ENCODE peak calls at places on chromosome 10, in nine cellular contexts. B is body of pancreas, O is CD14-positive monocyte, Q is MM.1S, S is fibroblast of the aortic adventitia, M is cardiac fibroblast, W is GM13976, I is colonic mucosa, J is dorsolateral prefrontal cortex. N is an unnamed sample.

GRCh38 chr10:3068201-3068967 is 1.0 kb downstream of the PFKP start:
- DNase-seq in J (peak; percentile 70), I (peak; percentile 62), W (peak; percentile 80), O (peak; percentile 55), Q (no peak), B (peak; percentile 42), M (peak; percentile 70), S (peak; percentile 68), N (no peak)

GRCh38 chr10:36602374-36602773 is 523.0 kb upstream of the ANKRD30A start:
- DNase-seq in B (no peak), S (peak; percentile 73), W (no peak), J (no peak), I (no peak), Q (no peak), O (no peak), M (peak; percentile 80), N (no peak)

GRCh38 chr10:116771891-116772290 is 29.5 kb upstream of the HSPA12A start:
- DNase-seq in B (no peak), O (no peak), I (no peak), W (no peak), J (no peak), Q (no peak), M (no peak), S (no peak), N (no peak)

GRCh38 chr10:122494833-122495232 is 33.5 kb downstream of the HTRA1 start:
- DNase-seq in S (peak; percentile 76), W (no peak), M (peak; percentile 94), J (no peak), Q (no peak), I (no peak), O (no peak), B (no peak), N (no peak)

GRCh38 chr10:13891542-13892431 is 305.0 kb downstream of the PRPF18 start:
- DNase-seq in B (no peak), M (no peak), S (no peak), J (peak; percentile 67), I (no peak), W (peak; percentile 75), Q (no peak), O (no peak), N (no peak)

GRCh38 chr10:15320522-15321203 is 50.4 kb downstream of the FAM171A1 start:
- DNase-seq in J (no peak), W (no peak), Q (no peak), B (no peak), O (no peak), M (no peak), S (peak; percentile 22), I (no peak), N (no peak)

GRCh38 chr10:78588194-78588811 is 480.5 kb upstream of the ZMIZ1 start:
- DNase-seq in O (no peak), W (no peak), Q (no peak), J (no peak), M (no peak), I (peak; percentile 33), B (peak; percentile 40), S (peak; percentile 99), N (no peak)

GRCh38 chr10:17606547-17607040 is 10.6 kb downstream of the HACD1 start:
- DNase-seq in S (no peak), J (no peak), O (no peak), Q (no peak), M (no peak), I (no peak), W (no peak), B (no peak), N (no peak)

GRCh38 chr10:7565871-7566270 is 100.9 kb downstream of the ITIH5 start:
- DNase-seq in I (no peak), Q (no peak), S (no peak), W (no peak), J (no peak), O (no peak), B (no peak), M (no peak), N (no peak)

DNA sequence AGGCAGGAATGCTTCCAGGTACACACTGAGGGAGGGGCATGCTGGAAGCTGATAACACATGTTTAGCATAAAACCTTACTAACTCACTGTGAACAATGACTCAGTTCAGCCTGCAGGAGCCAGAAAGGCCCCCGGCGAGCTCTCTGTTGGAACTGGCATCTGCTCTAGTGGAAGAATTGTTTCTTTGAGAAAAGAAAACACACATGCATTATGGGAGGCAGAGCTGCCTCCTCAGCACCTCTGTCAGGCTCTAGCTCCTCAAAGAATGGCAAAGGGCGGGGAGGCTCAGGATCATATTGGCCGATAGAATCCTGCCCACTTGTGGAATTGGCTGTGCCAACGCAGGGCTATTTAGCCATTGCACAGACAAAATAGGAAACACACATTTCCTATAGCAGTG is 338.3 kb downstream of the CXCL12 start:
- DNase-seq in B (peak; percentile 62), J (no peak), M (peak; percentile 18), W (no peak), O (no peak), Q (no peak), I (no peak), S (peak; percentile 49), N (no peak)
- TF ChIP-seq CTCF in B (no peak), J (peak; percentile 16), M (no peak), W (no peak), O (no peak), Q (no peak), I (no peak), S (peak; percentile 31), N (peak; percentile 73)

GRCh38 chr10:28302668-28303488 is at the start of gene MPP7:
- DNase-seq in B (peak; percentile 99), I (peak; percentile 96), S (peak; percentile 97), O (peak; percentile 97), J (peak; percentile 99), Q (peak; percentile 98), W (peak; percentile 93), M (peak; percentile 98), N (peak; percentile 97)
- TF ChIP-seq CTCF in B (peak; percentile 51), I (no peak), S (peak; percentile 25), O (peak; percentile 78), J (peak; percentile 32), Q (peak; percentile 35), W (peak; percentile 11), M (peak; percentile 4), N (peak; percentile 78)

GRCh38 chr10:90577569-90577968 is 280.3 kb downstream of the HTR7 start:
- DNase-seq in I (no peak), J (no peak), Q (no peak), S (no peak), O (no peak), W (no peak), M (no peak), B (no peak), N (no peak)

GRCh38 chr10:90583416-90583815 is 274.4 kb downstream of the HTR7 start:
- DNase-seq in W (no peak), J (no peak), I (no peak), B (no peak), S (peak; percentile 60), Q (no peak), M (no peak), O (no peak), N (no peak)

GRCh38 chr10:90579602-90580242 is 278.1 kb downstream of the HTR7 start:
- DNase-seq in B (no peak), I (no peak), S (peak; percentile 34), W (no peak), J (no peak), Q (no peak), M (peak; percentile 71), O (no peak), N (no peak)
- TF ChIP-seq CTCF in B (no peak), I (no peak), S (peak; percentile 31), W (no peak), J (no peak), Q (peak; percentile 4), M (peak; percentile 34), O (no peak), N (no peak)

GRCh38 chr10:132577350-132578005 is 39.9 kb downstream of the INPP5A start:
- DNase-seq in O (no peak), B (peak; percentile 58), W (no peak), J (peak; percentile 74), M (peak; percentile 22), Q (no peak), S (no peak), I (no peak), N (peak; percentile 68)
- TF ChIP-seq CTCF in O (peak; percentile 38), B (peak; percentile 34), W (no peak), J (peak; percentile 45), M (no peak), Q (no peak), S (no peak), I (no peak), N (peak; percentile 38)

GRCh38 chr10:118775478-118775877 is 20.7 kb upstream of the CACUL1 start:
- DNase-seq in Q (no peak), B (no peak), J (no peak), I (no peak), O (no peak), S (no peak), W (no peak), M (peak; percentile 27), N (no peak)
- TF ChIP-seq CTCF in Q (no peak), B (no peak), J (no peak), I (no peak), O (peak; percentile 24), S (peak; percentile 10), W (no peak), M (peak; percentile 13), N (peak; percentile 51)

DNA sequence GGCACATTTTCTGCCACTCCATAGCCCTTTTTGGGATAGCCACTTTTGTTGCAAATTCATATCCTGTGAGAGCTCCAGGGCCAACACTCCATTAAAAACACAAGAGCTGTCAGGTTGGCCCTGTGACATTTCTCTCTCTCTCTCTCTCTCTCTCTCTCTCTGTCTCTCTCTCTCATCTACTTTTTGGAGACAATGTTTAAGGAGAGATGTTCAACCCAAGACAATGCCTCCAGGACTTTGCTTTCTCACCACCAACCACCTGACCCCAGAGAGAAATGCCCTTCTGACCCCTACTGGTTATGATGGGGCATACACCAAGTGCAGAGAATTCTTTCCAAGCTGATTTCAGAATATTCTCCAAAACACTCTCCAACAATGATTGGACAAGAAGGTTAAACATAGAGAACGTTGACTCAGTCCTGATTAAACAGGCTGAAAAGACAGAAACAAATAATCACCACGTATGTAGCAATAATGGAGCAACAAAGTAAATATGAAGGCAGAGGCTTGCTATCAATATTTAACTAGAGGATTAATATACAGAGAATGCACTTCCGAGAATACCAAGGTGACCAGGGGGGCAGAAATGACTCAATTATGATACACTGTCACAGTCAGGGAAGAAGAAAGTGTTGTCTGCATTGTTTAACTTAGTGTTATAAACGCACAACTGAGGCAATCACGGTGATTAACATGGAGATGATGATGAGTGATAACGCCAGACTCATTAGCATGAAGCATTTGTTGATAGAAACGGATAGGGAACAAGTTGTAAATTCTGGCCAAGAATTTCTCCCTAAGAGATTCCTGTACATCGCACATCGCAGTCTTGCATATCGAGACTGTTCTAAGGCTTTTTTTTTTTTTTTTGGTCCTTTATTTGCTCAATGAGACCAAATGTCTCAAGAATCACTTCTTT is 178.5 kb downstream of the NRP1 start:
- DNase-seq in Q (peak; percentile 35), B (peak; percentile 42), J (no peak), O (no peak), M (peak; percentile 88), I (no peak), W (peak; percentile 40), S (peak; percentile 85), N (no peak)
- TF ChIP-seq CTCF in Q (peak; percentile 63), B (peak; percentile 39), J (no peak), O (peak; percentile 24), M (peak; percentile 76), I (peak; percentile 51), W (peak; percentile 50), S (peak; percentile 80), N (peak; percentile 67)

GRCh38 chr10:132322621-132323048 is 9.4 kb upstream of the LRRC27 start:
- DNase-seq in M (peak; percentile 68), O (no peak), J (no peak), B (no peak), Q (no peak), I (no peak), W (no peak), S (peak; percentile 60), N (peak; percentile 19)
- TF ChIP-seq CTCF in M (peak; percentile 27), O (no peak), J (no peak), B (no peak), Q (no peak), I (no peak), W (no peak), S (peak; percentile 28), N (peak; percentile 30)

GRCh38 chr10:131746785-131747184 is 154.0 kb upstream of the PPP2R2D start:
- DNase-seq in M (no peak), Q (no peak), I (no peak), O (no peak), W (no peak), J (peak; percentile 8), B (no peak), S (no peak), N (no peak)
- TF ChIP-seq CTCF in M (no peak), Q (no peak), I (no peak), O (no peak), W (no peak), J (no peak), B (no peak), S (no peak), N (no peak)

N was measured in chondrocyte.